ENCODE peak calls at places on chromosomes 7 and 10, in seven cellular contexts. One of them, this sample, is unnamed.

GRCh38 chr7:659306-659847 is 67.1 kb upstream of the DNAAF5 start:
- DNase-seq in NCI-H1092: no peak
- DNase-seq in HFFc6: no peak
- DNase-seq in GM19239: no peak
- DNase-seq in AG08396: no peak
- DNase-seq in KBM-7: no peak
- DNase-seq in NCI-H1694: no peak
- DNase-seq in this sample: no peak

GRCh38 chr10:112959207-112959838 is 9.3 kb downstream of the TCF7L2 start:
- DNase-seq in NCI-H1694: no peak
- DNase-seq in AG08396: no peak
- DNase-seq in NCI-H1092: no peak
- DNase-seq in KBM-7: no peak
- DNase-seq in GM19239: no peak
- DNase-seq in HFFc6: no peak
- DNase-seq in this sample: no peak

GRCh38 chr10:68826764-68827591 is at the start of gene STOX1:
- DNase-seq in AG08396: peak
- DNase-seq in NCI-H1092: peak
- DNase-seq in NCI-H1694: peak
- DNase-seq in HFFc6: no peak
- DNase-seq in GM19239: peak
- DNase-seq in KBM-7: peak
- DNase-seq in this sample: peak

GRCh38 chr10:71431945-71432905 is 35.5 kb downstream of the CDH23 start:
- DNase-seq in AG08396: no peak
- DNase-seq in GM19239: no peak
- DNase-seq in KBM-7: no peak
- DNase-seq in NCI-H1694: no peak
- DNase-seq in HFFc6: no peak
- DNase-seq in NCI-H1092: no peak
- DNase-seq in this sample: no peak

GRCh38 chr10:122550427-122550826 is 10.1 kb upstream of the DMBT1 start:
- DNase-seq in KBM-7: no peak
- DNase-seq in NCI-H1092: no peak
- DNase-seq in NCI-H1694: no peak
- DNase-seq in GM19239: no peak
- DNase-seq in HFFc6: no peak
- DNase-seq in AG08396: no peak
- DNase-seq in this sample: no peak

GRCh38 chr10:20100157-20100556 is 283.9 kb downstream of the PLXDC2 start:
- DNase-seq in NCI-H1694: no peak
- DNase-seq in GM19239: no peak
- DNase-seq in KBM-7: peak
- DNase-seq in AG08396: no peak
- DNase-seq in HFFc6: no peak
- DNase-seq in NCI-H1092: no peak
- DNase-seq in this sample: no peak

GRCh38 chr7:2151235-2151634 is 81.5 kb downstream of the MAD1L1 start:
- DNase-seq in GM19239: no peak
- DNase-seq in AG08396: no peak
- DNase-seq in HFFc6: no peak
- DNase-seq in NCI-H1694: no peak
- DNase-seq in KBM-7: no peak
- DNase-seq in NCI-H1092: no peak
- DNase-seq in this sample: no peak

GRCh38 chr10:93412801-93413200 is 69.3 kb downstream of the MYOF start:
- DNase-seq in GM19239: no peak
- DNase-seq in HFFc6: no peak
- DNase-seq in NCI-H1092: no peak
- DNase-seq in KBM-7: peak
- DNase-seq in AG08396: no peak
- DNase-seq in NCI-H1694: no peak
- DNase-seq in this sample: no peak

GRCh38 chr10:98055875-98056516 is 25.6 kb upstream of the CRTAC1 start:
- DNase-seq in NCI-H1092: no peak
- DNase-seq in KBM-7: peak
- DNase-seq in NCI-H1694: no peak
- DNase-seq in AG08396: no peak
- DNase-seq in GM19239: peak
- DNase-seq in HFFc6: no peak
- DNase-seq in this sample: no peak

GRCh38 chr7:134992626-134993179 is 6.4 kb downstream of the AGBL3 start:
- DNase-seq in KBM-7: no peak
- DNase-seq in HFFc6: no peak
- DNase-seq in AG08396: peak
- DNase-seq in NCI-H1694: no peak
- DNase-seq in NCI-H1092: no peak
- DNase-seq in GM19239: no peak
- DNase-seq in this sample: no peak

GRCh38 chr7:44224216-44224950 is 23.6 kb downstream of the YKT6 start:
- DNase-seq in KBM-7: no peak
- DNase-seq in NCI-H1092: peak
- DNase-seq in HFFc6: no peak
- DNase-seq in NCI-H1694: no peak
- DNase-seq in AG08396: no peak
- DNase-seq in GM19239: no peak
- DNase-seq in this sample: no peak

GRCh38 chr10:87505366-87506113 is 847 bp downstream of the MINPP1 start:
- DNase-seq in GM19239: peak
- DNase-seq in NCI-H1092: peak
- DNase-seq in KBM-7: peak
- DNase-seq in NCI-H1694: peak
- DNase-seq in HFFc6: peak
- DNase-seq in AG08396: peak
- DNase-seq in this sample: peak

GRCh38 chr7:114426824-114427223 is 12.2 kb downstream of the FOXP2 start:
- DNase-seq in NCI-H1694: peak
- DNase-seq in AG08396: no peak
- DNase-seq in GM19239: no peak
- DNase-seq in NCI-H1092: no peak
- DNase-seq in KBM-7: peak
- DNase-seq in HFFc6: peak
- DNase-seq in this sample: no peak

GRCh38 chr10:73076361-73077183 is 20.1 kb downstream of the P4HA1 start:
- DNase-seq in KBM-7: peak
- DNase-seq in NCI-H1694: no peak
- DNase-seq in NCI-H1092: no peak
- DNase-seq in AG08396: peak
- DNase-seq in GM19239: no peak
- DNase-seq in HFFc6: peak
- DNase-seq in this sample: peak

GRCh38 chr10:101619983-101620382 is 31.9 kb downstream of the DPCD start:
- DNase-seq in KBM-7: no peak
- DNase-seq in GM19239: no peak
- DNase-seq in HFFc6: no peak
- DNase-seq in NCI-H1092: no peak
- DNase-seq in NCI-H1694: no peak
- DNase-seq in AG08396: no peak
- DNase-seq in this sample: no peak

GRCh38 chr7:12895296-12895695 is 207.9 kb downstream of the ARL4A start:
- DNase-seq in KBM-7: no peak
- DNase-seq in GM19239: no peak
- DNase-seq in HFFc6: no peak
- DNase-seq in NCI-H1092: no peak
- DNase-seq in NCI-H1694: no peak
- DNase-seq in AG08396: no peak
- DNase-seq in this sample: no peak

GRCh38 chr10:31820096-31820495 is 108.5 kb downstream of the ARHGAP12 start:
- DNase-seq in NCI-H1694: no peak
- DNase-seq in HFFc6: no peak
- DNase-seq in NCI-H1092: no peak
- DNase-seq in KBM-7: no peak
- DNase-seq in GM19239: no peak
- DNase-seq in AG08396: no peak
- DNase-seq in this sample: no peak

GRCh38 chr7:139631520-139632031 is 108.1 kb downstream of the CLEC2L start:
- DNase-seq in NCI-H1092: no peak
- DNase-seq in AG08396: no peak
- DNase-seq in NCI-H1694: no peak
- DNase-seq in HFFc6: no peak
- DNase-seq in GM19239: no peak
- DNase-seq in KBM-7: no peak
- DNase-seq in this sample: no peak

GRCh38 chr10:132975976-132976682 is 33.8 kb upstream of the CFAP46 start:
- DNase-seq in NCI-H1092: no peak
- DNase-seq in NCI-H1694: no peak
- DNase-seq in HFFc6: no peak
- DNase-seq in KBM-7: no peak
- DNase-seq in AG08396: no peak
- DNase-seq in GM19239: no peak
- DNase-seq in this sample: no peak

GRCh38 chr10:71185209-71185608 is 27.2 kb upstream of the UNC5B start:
- DNase-seq in HFFc6: no peak
- DNase-seq in AG08396: no peak
- DNase-seq in GM19239: no peak
- DNase-seq in NCI-H1694: no peak
- DNase-seq in NCI-H1092: no peak
- DNase-seq in KBM-7: no peak
- DNase-seq in this sample: no peak

GRCh38 chr10:43427166-43427825 is 9.6 kb upstream of the ZNF487 start:
- DNase-seq in NCI-H1092: no peak
- DNase-seq in AG08396: no peak
- DNase-seq in NCI-H1694: no peak
- DNase-seq in HFFc6: no peak
- DNase-seq in KBM-7: no peak
- DNase-seq in GM19239: no peak
- DNase-seq in this sample: no peak

GRCh38 chr10:24718031-24718855 is 5.4 kb downstream of the ARHGAP21 start:
- DNase-seq in GM19239: no peak
- DNase-seq in AG08396: peak
- DNase-seq in KBM-7: no peak
- DNase-seq in NCI-H1694: no peak
- DNase-seq in HFFc6: peak
- DNase-seq in NCI-H1092: no peak
- DNase-seq in this sample: no peak